ENCODE peak calls at places on chromosomes 5 and 9, in nine cellular contexts. One of them, this sample, is unnamed.

GRCh38 chr5:50867140-50867539 is 200.7 kb downstream of the PARP8 start:
- DNase-seq in Peyer's patch: no peak
- DNase-seq in activated T-cell treated with anti-CD3 and anti-CD28 coated beads, Interleukin-2, amount 50 U/mL, for 24 hours: no peak
- DNase-seq in body of pancreas: no peak
- DNase-seq in A172: no peak
- DNase-seq in upper lobe of left lung: no peak
- DNase-seq in activated T-helper 1 cell treated with anti-CD3 and anti-CD28 coated beads, Interleukin-2, amount 50 U/mL, for 16 hours: no peak
- DNase-seq in nephron progenitor cell: no peak
- DNase-seq in PC-9: no peak
- DNase-seq in this sample: no peak

GRCh38 chr5:134139377-134139851 is 24.9 kb downstream of the TCF7 start:
- DNase-seq in A172: no peak
- DNase-seq in activated T-cell treated with anti-CD3 and anti-CD28 coated beads, Interleukin-2, amount 50 U/mL, for 24 hours: no peak
- DNase-seq in nephron progenitor cell: no peak
- DNase-seq in upper lobe of left lung: peak
- DNase-seq in activated T-helper 1 cell treated with anti-CD3 and anti-CD28 coated beads, Interleukin-2, amount 50 U/mL, for 16 hours: peak
- DNase-seq in body of pancreas: peak
- DNase-seq in Peyer's patch: no peak
- DNase-seq in PC-9: no peak
- DNase-seq in this sample: no peak

GRCh38 chr5:171336486-171337206 is 27.6 kb downstream of the TLX3 start:
- DNase-seq in activated T-helper 1 cell treated with anti-CD3 and anti-CD28 coated beads, Interleukin-2, amount 50 U/mL, for 16 hours: no peak
- DNase-seq in PC-9: peak
- DNase-seq in A172: no peak
- DNase-seq in nephron progenitor cell: peak
- DNase-seq in activated T-cell treated with anti-CD3 and anti-CD28 coated beads, Interleukin-2, amount 50 U/mL, for 24 hours: peak
- DNase-seq in upper lobe of left lung: no peak
- DNase-seq in body of pancreas: peak
- DNase-seq in Peyer's patch: no peak
- DNase-seq in this sample: no peak

GRCh38 chr5:124605516-124605915 is 140.9 kb downstream of the ZNF608 start:
- DNase-seq in PC-9: no peak
- DNase-seq in body of pancreas: no peak
- DNase-seq in upper lobe of left lung: no peak
- DNase-seq in nephron progenitor cell: no peak
- DNase-seq in A172: no peak
- DNase-seq in activated T-helper 1 cell treated with anti-CD3 and anti-CD28 coated beads, Interleukin-2, amount 50 U/mL, for 16 hours: no peak
- DNase-seq in activated T-cell treated with anti-CD3 and anti-CD28 coated beads, Interleukin-2, amount 50 U/mL, for 24 hours: no peak
- DNase-seq in Peyer's patch: no peak
- DNase-seq in this sample: no peak

GRCh38 chr5:179872356-179873160 is 13.9 kb upstream of the MRNIP start:
- DNase-seq in PC-9: no peak
- DNase-seq in nephron progenitor cell: no peak
- DNase-seq in activated T-helper 1 cell treated with anti-CD3 and anti-CD28 coated beads, Interleukin-2, amount 50 U/mL, for 16 hours: no peak
- DNase-seq in body of pancreas: no peak
- DNase-seq in upper lobe of left lung: no peak
- DNase-seq in Peyer's patch: no peak
- DNase-seq in A172: no peak
- DNase-seq in activated T-cell treated with anti-CD3 and anti-CD28 coated beads, Interleukin-2, amount 50 U/mL, for 24 hours: no peak
- DNase-seq in this sample: no peak

GRCh38 chr5:150613991-150614650 is 26.3 kb upstream of the SYNPO start:
- DNase-seq in upper lobe of left lung: no peak
- DNase-seq in body of pancreas: peak
- DNase-seq in activated T-cell treated with anti-CD3 and anti-CD28 coated beads, Interleukin-2, amount 50 U/mL, for 24 hours: no peak
- DNase-seq in activated T-helper 1 cell treated with anti-CD3 and anti-CD28 coated beads, Interleukin-2, amount 50 U/mL, for 16 hours: no peak
- DNase-seq in PC-9: no peak
- DNase-seq in Peyer's patch: no peak
- DNase-seq in nephron progenitor cell: no peak
- DNase-seq in A172: no peak
- DNase-seq in this sample: no peak

GRCh38 chr5:9466677-9467076 is 79.2 kb downstream of the SEMA5A start:
- DNase-seq in activated T-helper 1 cell treated with anti-CD3 and anti-CD28 coated beads, Interleukin-2, amount 50 U/mL, for 16 hours: no peak
- DNase-seq in upper lobe of left lung: no peak
- DNase-seq in activated T-cell treated with anti-CD3 and anti-CD28 coated beads, Interleukin-2, amount 50 U/mL, for 24 hours: no peak
- DNase-seq in body of pancreas: no peak
- DNase-seq in Peyer's patch: no peak
- DNase-seq in A172: no peak
- DNase-seq in PC-9: no peak
- DNase-seq in nephron progenitor cell: no peak
- DNase-seq in this sample: no peak

GRCh38 chr5:164188733-164189148 is 683.3 kb downstream of the MAT2B start:
- DNase-seq in activated T-cell treated with anti-CD3 and anti-CD28 coated beads, Interleukin-2, amount 50 U/mL, for 24 hours: no peak
- DNase-seq in Peyer's patch: no peak
- DNase-seq in body of pancreas: no peak
- DNase-seq in A172: peak
- DNase-seq in PC-9: no peak
- DNase-seq in upper lobe of left lung: no peak
- DNase-seq in activated T-helper 1 cell treated with anti-CD3 and anti-CD28 coated beads, Interleukin-2, amount 50 U/mL, for 16 hours: no peak
- DNase-seq in nephron progenitor cell: no peak
- DNase-seq in this sample: no peak

GRCh38 chr9:4327504-4328191 is 27.8 kb upstream of the GLIS3 start:
- DNase-seq in nephron progenitor cell: no peak
- DNase-seq in PC-9: no peak
- DNase-seq in body of pancreas: no peak
- DNase-seq in Peyer's patch: no peak
- DNase-seq in activated T-cell treated with anti-CD3 and anti-CD28 coated beads, Interleukin-2, amount 50 U/mL, for 24 hours: no peak
- DNase-seq in upper lobe of left lung: no peak
- DNase-seq in A172: peak
- DNase-seq in activated T-helper 1 cell treated with anti-CD3 and anti-CD28 coated beads, Interleukin-2, amount 50 U/mL, for 16 hours: no peak
- DNase-seq in this sample: no peak

GRCh38 chr5:96159076-96159475 is 197.4 kb upstream of the ELL2 start:
- DNase-seq in activated T-cell treated with anti-CD3 and anti-CD28 coated beads, Interleukin-2, amount 50 U/mL, for 24 hours: no peak
- DNase-seq in A172: no peak
- DNase-seq in PC-9: no peak
- DNase-seq in activated T-helper 1 cell treated with anti-CD3 and anti-CD28 coated beads, Interleukin-2, amount 50 U/mL, for 16 hours: no peak
- DNase-seq in upper lobe of left lung: no peak
- DNase-seq in body of pancreas: no peak
- DNase-seq in nephron progenitor cell: no peak
- DNase-seq in Peyer's patch: no peak
- DNase-seq in this sample: no peak

GRCh38 chr5:82004511-82004910 is 32.7 kb downstream of the ATG10 start:
- DNase-seq in upper lobe of left lung: no peak
- DNase-seq in activated T-cell treated with anti-CD3 and anti-CD28 coated beads, Interleukin-2, amount 50 U/mL, for 24 hours: no peak
- DNase-seq in activated T-helper 1 cell treated with anti-CD3 and anti-CD28 coated beads, Interleukin-2, amount 50 U/mL, for 16 hours: no peak
- DNase-seq in body of pancreas: no peak
- DNase-seq in PC-9: no peak
- DNase-seq in nephron progenitor cell: no peak
- DNase-seq in Peyer's patch: no peak
- DNase-seq in A172: peak
- DNase-seq in this sample: no peak

GRCh38 chr9:121269030-121269887 is 1.3 kb downstream of the GSN start:
- DNase-seq in Peyer's patch: no peak
- DNase-seq in upper lobe of left lung: peak
- DNase-seq in activated T-helper 1 cell treated with anti-CD3 and anti-CD28 coated beads, Interleukin-2, amount 50 U/mL, for 16 hours: no peak
- DNase-seq in activated T-cell treated with anti-CD3 and anti-CD28 coated beads, Interleukin-2, amount 50 U/mL, for 24 hours: no peak
- DNase-seq in PC-9: peak
- DNase-seq in A172: peak
- DNase-seq in body of pancreas: peak
- DNase-seq in nephron progenitor cell: no peak
- DNase-seq in this sample: no peak

This sample was measured in stimulated activated CD4-positive, alpha-beta T cell treated with anti-CD3 and anti-CD28 coated beads, Interleukin-15, amount 100 ng/mL, for 1 hour.